ENCODE peak calls at places on chromosome 5, in six cellular contexts. M, I, G, A, W and T are unnamed samples.

GRCh38 chr5:170112876-170113516 is 7.3 kb downstream of the FOXI1 start:
- DNase-seq in M (no peak), I (no peak), G (no peak), A (no peak), W (no peak), T (no peak)

GRCh38 chr5:24368121-24368520 is 276.7 kb downstream of the CDH10 start:
- DNase-seq in M (no peak), I (no peak), G (no peak), A (no peak), W (no peak), T (no peak)

GRCh38 chr5:77389746-77390145 is 102.4 kb downstream of the WDR41 start:
- DNase-seq in M (no peak), I (no peak), G (no peak), A (no peak), W (no peak), T (no peak)

GRCh38 chr5:92567831-92568450 is 1013.1 kb downstream of the NR2F1-AS1 start:
- DNase-seq in M (no peak), I (no peak), G (no peak), A (no peak), W (no peak), T (no peak)

GRCh38 chr5:180290568-180291233 is 1.2 kb downstream of the MAPK9 start:
- DNase-seq in M (no peak), I (no peak), G (no peak), A (no peak), W (no peak), T (no peak)

GRCh38 chr5:65923339-65923738 is 3.0 kb upstream of the ERBIN start:
- DNase-seq in M (no peak), I (no peak), G (no peak), A (no peak), W (no peak), T (no peak)

GRCh38 chr5:142960309-142960696 is 190.1 kb downstream of the ARHGAP26 start:
- DNase-seq in M (peak; percentile 79), I (no peak), G (no peak), A (peak; percentile 67), W (peak; percentile 90), T (peak; percentile 91)

GRCh38 chr5:9533577-9534334 is 12.1 kb downstream of the SEMA5A start:
- DNase-seq in M (no peak), I (no peak), G (no peak), A (no peak), W (no peak), T (no peak)

GRCh38 chr5:57494104-57495098 is 11.8 kb upstream of the ACTBL2 start:
- DNase-seq in M (peak; percentile 99), I (no peak), G (peak; percentile 69), A (peak; percentile 98), W (peak; percentile 95), T (peak; percentile 98)

GRCh38 chr5:50501510-50502209 is 60.6 kb upstream of the EMB start:
- DNase-seq in M (no peak), I (no peak), G (no peak), A (no peak), W (no peak), T (no peak)

GRCh38 chr5:1315018-1315708 is 20.3 kb upstream of the TERT start:
- DNase-seq in M (no peak), I (no peak), G (no peak), A (no peak), W (no peak), T (no peak)

GRCh38 chr5:31113101-31113500 is 80.4 kb upstream of the CDH6 start:
- DNase-seq in M (peak; percentile 79), I (no peak), G (no peak), A (peak; percentile 60), W (peak; percentile 6), T (peak; percentile 3)

GRCh38 chr5:134432174-134432573 is 20.5 kb upstream of the CDKN2AIPNL start:
- DNase-seq in M (no peak), I (no peak), G (no peak), A (no peak), W (no peak), T (no peak)

GRCh38 chr5:96978812-96979449 is 43.1 kb downstream of the LNPEP start:
- DNase-seq in M (no peak), I (no peak), G (no peak), A (no peak), W (peak; percentile 16), T (peak; percentile 73)

GRCh38 chr5:77239126-77239741 is 28.8 kb downstream of the PDE8B start:
- DNase-seq in M (no peak), I (no peak), G (no peak), A (peak; percentile 41), W (peak; percentile 22), T (peak; percentile 28)

GRCh38 chr5:104367978-104368377 is 805.4 kb upstream of the NUDT12 start:
- DNase-seq in M (no peak), I (no peak), G (no peak), A (no peak), W (no peak), T (no peak)

GRCh38 chr5:126046996-126047395 is 376.2 kb upstream of the GRAMD2B start:
- DNase-seq in M (no peak), I (no peak), G (no peak), A (no peak), W (no peak), T (no peak)

GRCh38 chr5:76503929-76504328 is 100.8 kb downstream of the IQGAP2 start:
- DNase-seq in M (no peak), I (no peak), G (no peak), A (no peak), W (no peak), T (no peak)